ENCODE peak calls at places on chromosomes 2 and 18, in eight cellular contexts. N is A549, G is heart left ventricle, Q is LNCaP clone FGC, W is HCT116, E is astrocyte, L is ovary, T is adrenal gland. V is an unnamed sample.

GRCh38 chr2:208254118-208254870 is 577 bp downstream of the IDH1 start:
- DNase-seq in W (peak; percentile 55), T (peak; percentile 91), L (peak; percentile 88), Q (no peak), G (peak; percentile 86), E (peak; percentile 46), N (peak; percentile 76), V (peak; percentile 81)

GRCh38 chr2:214808961-214809750 is at the start of gene BARD1:
- DNase-seq in N (peak; percentile 46), L (peak; percentile 58), Q (no peak), T (peak; percentile 52), G (peak; percentile 43), W (peak; percentile 16), E (peak; percentile 37), V (peak; percentile 53)

GRCh38 chr2:105541189-105542050 is 142.6 kb upstream of the FHL2 start:
- DNase-seq in T (no peak), G (no peak), E (no peak), L (no peak), W (no peak), N (no peak), Q (no peak), V (no peak)

GRCh38 chr2:80490964-80491363 is 186.4 kb upstream of the LRRTM1 start:
- DNase-seq in L (no peak), W (no peak), E (no peak), N (no peak), G (no peak), Q (no peak), T (no peak), V (no peak)

GRCh38 chr18:30376515-30376914 is 666.0 kb downstream of the DSC3 start:
- DNase-seq in N (no peak), Q (peak; percentile 2), E (no peak), G (no peak), L (no peak), W (peak; percentile 22), T (no peak), V (no peak)

GRCh38 chr18:44826418-44827259 is 146.0 kb downstream of the SETBP1 start:
- DNase-seq in L (peak; percentile 87), T (peak; percentile 78), Q (peak; percentile 78), N (no peak), G (peak; percentile 79), W (no peak), E (peak; percentile 97), V (peak; percentile 96)

GRCh38 chr2:224259831-224260230 is 142.1 kb downstream of the FAM124B start:
- DNase-seq in T (no peak), E (no peak), W (no peak), G (no peak), Q (no peak), N (no peak), L (no peak), V (no peak)

GRCh38 chr2:220847587-220847986 is 724.5 kb downstream of the EPHA4 start:
- DNase-seq in W (no peak), N (no peak), E (peak; percentile 97), G (no peak), L (no peak), T (no peak), Q (no peak), V (peak; percentile 16)

GRCh38 chr2:37554157-37554515 is 117.3 kb downstream of the CDC42EP3 start:
- DNase-seq in T (no peak), Q (no peak), N (no peak), W (no peak), L (no peak), G (no peak), E (no peak), V (no peak)

GRCh38 chr2:46376586-46377286 is 79.5 kb downstream of the EPAS1 start:
- DNase-seq in G (no peak), Q (no peak), N (no peak), L (no peak), T (no peak), W (no peak), E (no peak), V (no peak)

GRCh38 chr2:120477831-120478481 is 132.0 kb downstream of the INHBB start:
- DNase-seq in W (no peak), G (no peak), L (no peak), T (no peak), E (no peak), N (no peak), Q (no peak), V (no peak)

GRCh38 chr2:102433973-102434654 is 11.2 kb downstream of the IL18RAP start:
- DNase-seq in G (no peak), L (no peak), T (no peak), E (no peak), W (no peak), Q (no peak), N (no peak), V (no peak)

GRCh38 chr18:79657342-79657996 is 22.1 kb upstream of the CTDP1 start:
- DNase-seq in W (no peak), L (no peak), Q (peak; percentile 80), T (no peak), G (no peak), N (no peak), E (no peak), V (no peak)
- TF ChIP-seq CTCF in W (no peak), L (no peak), Q (peak; percentile 49), T (no peak), G (no peak), N (no peak), E (no peak), V (no peak)

GRCh38 chr2:227474406-227474805 is 2.5 kb downstream of the AGFG1 start:
- DNase-seq in T (no peak), W (no peak), N (no peak), G (no peak), L (no peak), Q (peak; percentile 30), E (no peak), V (no peak)
- H3K4me3 ChIP-seq in T (no peak overlapping the region), W (no peak overlapping the region), N (peak overlapping the region; percentile 89), G (no peak overlapping the region), L (no peak overlapping the region), Q (no peak overlapping the region), E (no peak overlapping the region), V (peak overlapping the region; percentile 86)

DNA sequence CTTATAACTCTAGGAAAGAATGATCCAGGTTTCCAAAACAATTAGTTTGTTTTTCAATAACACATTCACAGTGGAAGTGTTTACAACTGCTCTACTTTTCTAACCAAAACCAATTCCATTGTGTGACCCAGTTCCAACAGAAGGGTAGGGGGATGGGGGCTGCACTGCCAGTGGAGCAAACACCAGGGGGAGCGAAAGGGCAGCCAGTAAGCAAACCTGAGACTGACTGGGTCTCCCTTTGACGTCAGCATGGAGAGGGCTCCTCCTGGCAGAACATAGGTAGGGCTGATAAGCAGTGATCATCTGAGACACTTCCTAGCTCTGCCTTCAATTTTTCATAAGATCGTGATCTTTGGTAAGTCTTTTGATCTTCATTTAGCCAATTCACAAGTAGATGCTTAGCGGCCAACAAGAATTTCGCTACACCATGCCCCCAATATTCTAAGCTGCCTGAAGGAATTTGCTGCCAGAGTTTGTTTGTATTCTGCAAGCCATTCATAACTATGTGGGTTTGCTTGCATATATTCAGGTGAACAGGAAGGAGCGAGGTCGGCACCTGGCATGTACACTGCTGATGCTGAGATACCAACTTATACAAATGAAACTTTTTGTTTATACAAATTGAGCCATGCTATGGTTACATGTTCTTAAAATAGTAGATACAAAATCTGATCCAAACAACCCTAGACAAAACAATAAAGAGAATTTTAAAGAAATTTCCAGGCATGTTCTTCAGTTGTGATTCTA is 45.9 kb downstream of the ST6GAL2 start:
- DNase-seq in T (no peak), N (no peak), L (no peak), W (no peak), E (no peak), G (no peak), Q (peak; percentile 63), V (no peak)
- TF ChIP-seq CTCF in T (no peak), N (no peak), L (no peak), W (no peak), E (peak; percentile 27), G (no peak), Q (peak; percentile 49), V (no peak)

DNA sequence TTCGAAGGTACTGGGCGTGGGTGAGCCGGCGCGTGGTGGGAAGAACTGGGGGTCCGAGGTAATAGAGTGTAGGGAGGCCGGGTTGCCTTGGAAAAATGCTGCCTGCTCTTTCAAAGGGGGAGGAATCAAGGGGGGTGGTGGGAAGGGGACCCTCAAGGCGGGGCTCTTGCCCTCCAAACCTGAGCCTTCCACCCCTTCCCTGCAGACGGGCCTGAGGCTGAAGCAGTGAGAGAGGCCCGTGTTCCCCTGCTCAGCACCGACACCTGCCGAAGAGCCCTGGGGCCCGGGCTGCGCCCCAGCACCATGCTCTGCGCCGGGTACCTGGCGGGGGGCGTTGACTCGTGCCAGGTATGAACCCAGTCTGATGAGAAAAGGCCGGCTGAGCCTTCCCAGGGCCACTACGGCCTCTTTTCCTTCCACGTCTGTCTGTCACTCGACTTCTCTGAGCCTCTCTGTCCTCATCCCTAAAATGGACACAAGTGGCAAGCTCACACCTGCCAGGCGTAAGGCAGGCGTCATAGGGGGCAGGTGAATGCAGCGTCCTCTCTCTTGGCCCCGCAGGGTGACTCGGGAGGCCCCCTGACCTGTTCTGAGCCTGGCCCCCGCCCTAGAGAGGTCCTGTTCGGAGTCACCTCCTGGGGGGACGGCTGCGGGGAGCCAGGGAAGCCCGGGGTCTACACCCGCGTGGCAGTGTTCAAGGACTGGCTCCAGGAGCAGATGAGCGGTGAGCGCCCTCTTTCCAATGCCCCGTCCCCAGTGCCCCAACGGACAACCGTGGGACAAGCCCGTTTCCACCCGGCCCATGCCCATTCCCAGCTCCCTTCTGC is 2.9 kb downstream of the PRSS56 start:
- DNase-seq in G (no peak), E (no peak), L (no peak), Q (no peak), W (no peak), N (peak; percentile 28), T (no peak), V (no peak)
- H3K4me3 ChIP-seq in G (no peak overlapping the region), E (no peak overlapping the region), L (no peak overlapping the region), Q (no peak overlapping the region), W (no peak overlapping the region), N (peak overlapping the region; percentile 45), T (no peak overlapping the region), V (no peak overlapping the region)

GRCh38 chr18:42052137-42052708 is 97.2 kb downstream of the PIK3C3 start:
- DNase-seq in Q (no peak), G (no peak), E (peak; percentile 10), W (no peak), N (no peak), T (no peak), L (no peak), V (peak; percentile 65)
- TF ChIP-seq CTCF in Q (peak; percentile 38), G (no peak), E (peak; percentile 57), W (peak; percentile 54), N (peak; percentile 43), T (peak; percentile 37), L (no peak), V (peak; percentile 67)

GRCh38 chr2:240453461-240454030 is 18.1 kb downstream of the GPC1 start:
- DNase-seq in T (no peak), L (peak; percentile 54), Q (no peak), G (peak; percentile 15), N (no peak), W (no peak), E (no peak), V (no peak)

GRCh38 chr2:240450532-240451107 is 15.2 kb downstream of the GPC1 start:
- DNase-seq in N (no peak), L (peak; percentile 28), W (no peak), G (peak; percentile 29), T (no peak), E (no peak), Q (no peak), V (no peak)

GRCh38 chr2:240452471-240453256 is 17.2 kb downstream of the GPC1 start:
- DNase-seq in T (peak; percentile 81), N (peak; percentile 66), W (no peak), E (no peak), Q (no peak), G (peak; percentile 69), L (peak; percentile 86), V (peak; percentile 22)

GRCh38 chr2:240451108-240451611 is 15.7 kb downstream of the GPC1 start:
- DNase-seq in L (peak; percentile 31), N (no peak), W (no peak), E (no peak), G (peak; percentile 49), Q (no peak), T (no peak), V (no peak)

GRCh38 chr2:240451791-240452470 is 16.5 kb downstream of the GPC1 start:
- DNase-seq in Q (no peak), T (no peak), N (no peak), L (peak; percentile 40), W (no peak), G (peak; percentile 21), E (no peak), V (no peak)
- H3K4me3 ChIP-seq in Q (peak overlapping the region; percentile 43), T (no peak overlapping the region), N (peak overlapping the region; percentile 70), L (peak overlapping the region; percentile 57), W (peak overlapping the region; percentile 49), G (peak overlapping the region; percentile 50), E (peak overlapping the region; percentile 42), V (peak overlapping the region; percentile 63)

V was measured in fibroblast of the aortic adventitia.